ENCODE peak calls at places on chromosomes 7 and 10, in four cellular contexts. X is HepG2, K is GM12878, I is K562. J is an unnamed sample.

GRCh38 chr7:150451097-150451793 is 815 bp downstream of the GIMAP8 start:
- DNase-seq in X (no peak), K (peak; percentile 79), I (no peak), J (no peak)

GRCh38 chr7:12726908-12727307 is 39.5 kb downstream of the ARL4A start:
- DNase-seq in X (no peak), K (no peak), I (no peak), J (no peak)

GRCh38 chr10:93995598-93996271 is 2.0 kb downstream of the PLCE1 start:
- DNase-seq in X (no peak), K (no peak), I (no peak), J (no peak)

GRCh38 chr7:89238156-89238555 is 442.6 kb upstream of the TEX47 start:
- DNase-seq in X (no peak), K (no peak), I (no peak), J (no peak)

GRCh38 chr7:30920021-30920583 is 8.4 kb downstream of the AQP1 start:
- DNase-seq in X (no peak), K (no peak), I (no peak), J (no peak)

GRCh38 chr10:131536676-131537075 is 225.2 kb upstream of the TCERG1L start:
- DNase-seq in X (no peak), K (no peak), I (no peak), J (no peak)

GRCh38 chr7:121107923-121108498 is 119.5 kb downstream of the CPED1 start:
- DNase-seq in X (peak; percentile 53), K (peak; percentile 11), I (peak; percentile 67), J (peak; percentile 50)

GRCh38 chr7:99489235-99489634 is 10.8 kb downstream of the ZNF394 start:
- DNase-seq in X (peak; percentile 60), K (no peak), I (peak; percentile 56), J (peak; percentile 35)

GRCh38 chr7:2157473-2158279 is 75.1 kb downstream of the MAD1L1 start:
- DNase-seq in X (no peak), K (no peak), I (no peak), J (peak; percentile 20)

GRCh38 chr10:115871855-115872254 is 401.2 kb downstream of the GFRA1 start:
- DNase-seq in X (no peak), K (no peak), I (no peak), J (no peak)

GRCh38 chr7:49791089-49791741 is 17.8 kb downstream of the VWC2 start:
- DNase-seq in X (peak; percentile 28), K (no peak), I (no peak), J (no peak)

GRCh38 chr7:34160261-34160752 is 255.0 kb downstream of the BMPER start:
- DNase-seq in X (no peak), K (no peak), I (no peak), J (no peak)
- TF ChIP-seq TARDBP in X (no peak), K (no peak), I (no peak), J (no peak)

GRCh38 chr7:114598946-114599345 is 184.3 kb downstream of the FOXP2 start:
- DNase-seq in X (no peak), K (no peak), I (no peak), J (no peak)
- TF ChIP-seq TARDBP in X (no peak), K (no peak), I (no peak), J (no peak)

DNA sequence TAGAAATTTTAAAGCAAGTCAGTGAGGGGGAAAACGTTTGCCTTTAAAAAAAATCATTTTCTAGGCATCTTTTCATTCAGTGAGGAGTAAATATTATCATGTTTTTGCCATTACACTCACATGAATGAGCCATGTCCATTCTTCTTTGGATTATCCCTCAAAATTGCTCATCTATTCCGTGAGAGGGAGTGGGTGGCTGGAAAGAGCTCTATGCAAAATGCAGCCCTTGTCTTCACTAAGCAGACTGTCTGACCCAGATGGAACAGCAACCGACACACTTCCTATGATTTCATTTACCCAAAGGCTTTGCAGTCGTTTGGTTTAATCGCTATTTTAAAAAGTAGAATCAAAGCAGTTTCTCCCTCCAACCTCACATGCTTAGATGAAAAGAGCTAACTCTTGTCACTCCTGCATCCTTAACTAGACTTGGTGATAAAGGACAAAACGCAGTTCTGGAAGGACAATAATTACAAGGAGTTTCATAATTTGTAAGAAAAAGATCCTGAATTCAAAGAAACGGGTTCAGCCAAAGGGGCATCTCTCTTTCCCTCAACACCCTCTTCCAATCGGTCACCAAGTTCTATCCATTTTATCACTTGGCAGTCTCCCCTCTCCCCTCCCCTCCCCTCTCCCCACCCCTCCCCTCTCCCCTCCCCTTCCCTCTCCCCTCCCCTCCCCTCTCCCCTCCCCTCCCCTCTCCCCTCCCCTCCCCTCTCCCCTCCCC is 198.2 kb upstream of the STK17A start:
- DNase-seq in X (no peak), K (no peak), I (no peak), J (no peak)
- TF ChIP-seq TARDBP in X (no peak), K (no peak), I (no peak), J (no peak)

GRCh38 chr7:47953822-47954221 is 5.6 kb upstream of the PKD1L1 start:
- DNase-seq in X (no peak), K (no peak), I (no peak), J (no peak)
- TF ChIP-seq TARDBP in X (no peak), K (no peak), I (no peak), J (no peak)

GRCh38 chr7:105896407-105896842 is 20.0 kb upstream of the ATXN7L1 start:
- DNase-seq in X (no peak), K (no peak), I (no peak), J (no peak)
- TF ChIP-seq TARDBP in X (no peak), K (no peak), I (no peak), J (no peak)

GRCh38 chr7:44288811-44289340 is 36.5 kb downstream of the CAMK2B start:
- DNase-seq in X (no peak), K (no peak), I (no peak), J (no peak)
- TF ChIP-seq TARDBP in X (no peak), K (no peak), I (no peak), J (no peak)

DNA sequence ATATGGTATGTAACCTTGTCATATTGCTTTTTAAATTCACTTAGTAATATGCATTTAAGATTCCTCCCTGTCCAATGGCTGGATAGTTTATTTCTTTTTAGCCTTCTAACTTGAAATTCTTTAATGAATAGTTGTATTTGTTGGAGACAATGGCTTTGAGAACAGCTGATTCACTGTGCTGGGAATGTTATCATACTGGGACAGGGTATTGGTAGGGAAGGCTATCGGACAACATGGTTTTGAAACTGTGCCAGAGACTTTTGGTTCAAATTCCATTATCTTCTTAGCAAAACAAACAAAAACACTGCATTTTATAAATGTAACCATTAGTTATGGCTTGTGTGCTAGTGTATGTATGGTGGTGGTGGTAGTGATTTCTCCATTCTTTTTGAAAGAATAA is 517.1 kb upstream of the ANKRD30A start:
- DNase-seq in X (peak; percentile 1), K (no peak), I (no peak), J (no peak)
- TF ChIP-seq TARDBP in X (no peak), K (no peak), I (no peak), J (no peak)

DNA sequence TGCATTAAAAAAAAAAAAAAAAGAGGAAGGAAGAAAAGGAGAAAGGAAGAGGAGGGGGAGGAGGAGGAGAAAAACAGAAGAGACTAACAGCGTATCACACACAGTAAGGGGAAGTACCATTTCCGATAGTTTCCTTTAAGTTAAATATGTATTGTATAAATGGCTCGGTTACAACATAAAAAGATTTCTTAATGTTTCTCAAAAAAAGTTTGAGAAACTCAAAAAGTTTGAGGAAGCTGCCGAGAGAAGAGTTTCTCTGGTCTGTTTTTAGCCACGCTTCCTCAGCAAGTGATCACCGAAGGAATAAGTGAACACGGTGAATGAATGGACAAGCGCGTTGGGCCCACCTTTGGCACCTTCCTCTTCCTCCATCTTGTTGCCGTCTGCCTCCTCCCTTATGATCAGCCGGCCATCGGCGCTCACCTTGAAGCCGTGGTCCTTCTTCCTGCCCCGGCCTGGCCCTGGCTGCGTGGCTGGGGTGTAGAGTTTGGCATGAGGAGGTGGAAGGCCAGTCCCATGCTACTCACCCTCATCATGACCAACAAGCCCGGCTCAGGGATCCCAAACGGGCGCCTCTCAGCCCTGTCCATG is 31.3 kb upstream of the FRAT2 start:
- DNase-seq in X (no peak), K (no peak), I (no peak), J (no peak)
- TF ChIP-seq TARDBP in X (no peak), K (no peak), I (no peak), J (no peak)

GRCh38 chr7:130277763-130278643 is 11.3 kb downstream of the CPA2 start:
- DNase-seq in X (peak; percentile 25), K (no peak), I (peak; percentile 69), J (peak; percentile 21)

GRCh38 chr7:130276796-130277762 is 10.4 kb downstream of the CPA2 start:
- DNase-seq in X (no peak), K (no peak), I (no peak), J (no peak)

GRCh38 chr7:130278892-130279690 is 12.4 kb downstream of the CPA2 start:
- DNase-seq in X (no peak), K (no peak), I (no peak), J (no peak)

GRCh38 chr7:130275826-130276291 is 9.2 kb downstream of the CPA2 start:
- DNase-seq in X (no peak), K (no peak), I (no peak), J (no peak)

GRCh38 chr7:130281227-130281626 is 11.7 kb upstream of the CPA4 start:
- DNase-seq in X (no peak), K (no peak), I (no peak), J (no peak)
- TF ChIP-seq TARDBP in X (no peak), K (no peak), I (no peak), J (no peak)